ENCODE peak calls at places on chromosomes 6 and 20, in eight cellular contexts. One of them, this sample, is unnamed.
A peak's percentile ranks its signal among the peaks of the same experiment; 100 is the strongest.

GRCh38 chr6:21163110-21163837 is 430.3 kb upstream of the SOX4 start:
- DNase-seq in brain microvascular endothelial cell: peak; percentile 86
- DNase-seq in fibroblast of pulmonary artery: peak; percentile 48
- DNase-seq in activated effector memory CD4-positive, alpha-beta T cell treated with Interleukin-2 at 50 U/mL for 16 hours: no peak
- DNase-seq in activated CD4-positive, CD25-positive, alpha-beta regulatory T cell: no peak
- DNase-seq in stimulated activated CD8-positive, alpha-beta memory T cell treated with anti-CD3 and anti-CD28 coated beads, Interleukin-7, amount 100 ng/mL, for 1 hour: no peak
- DNase-seq in stimulated activated CD4-positive, alpha-beta T cell treated with anti-CD3 and anti-CD28 coated beads, Interleukin-1b, Interleukin-23, amount 100 ng/mL, for 24 hours: no peak
- DNase-seq in immature natural killer cell: no peak
- DNase-seq in this sample: peak; percentile 56

GRCh38 chr20:51871943-51872342 is 69.6 kb upstream of the SALL4 start:
- DNase-seq in brain microvascular endothelial cell: no peak
- DNase-seq in fibroblast of pulmonary artery: no peak
- DNase-seq in activated effector memory CD4-positive, alpha-beta T cell treated with Interleukin-2 at 50 U/mL for 16 hours: no peak
- DNase-seq in activated CD4-positive, CD25-positive, alpha-beta regulatory T cell: no peak
- DNase-seq in stimulated activated CD8-positive, alpha-beta memory T cell treated with anti-CD3 and anti-CD28 coated beads, Interleukin-7, amount 100 ng/mL, for 1 hour: no peak
- DNase-seq in stimulated activated CD4-positive, alpha-beta T cell treated with anti-CD3 and anti-CD28 coated beads, Interleukin-1b, Interleukin-23, amount 100 ng/mL, for 24 hours: no peak
- DNase-seq in immature natural killer cell: no peak
- DNase-seq in this sample: no peak

GRCh38 chr20:47316776-47317126 is 39.7 kb downstream of the ZMYND8 start:
- DNase-seq in brain microvascular endothelial cell: no peak
- DNase-seq in fibroblast of pulmonary artery: no peak
- DNase-seq in activated effector memory CD4-positive, alpha-beta T cell treated with Interleukin-2 at 50 U/mL for 16 hours: no peak
- DNase-seq in activated CD4-positive, CD25-positive, alpha-beta regulatory T cell: no peak
- DNase-seq in stimulated activated CD8-positive, alpha-beta memory T cell treated with anti-CD3 and anti-CD28 coated beads, Interleukin-7, amount 100 ng/mL, for 1 hour: no peak
- DNase-seq in stimulated activated CD4-positive, alpha-beta T cell treated with anti-CD3 and anti-CD28 coated beads, Interleukin-1b, Interleukin-23, amount 100 ng/mL, for 24 hours: no peak
- DNase-seq in immature natural killer cell: no peak
- DNase-seq in this sample: no peak

GRCh38 chr6:34561227-34561530 is 5.0 kb upstream of the SPDEF start:
- DNase-seq in brain microvascular endothelial cell: no peak
- DNase-seq in fibroblast of pulmonary artery: no peak
- DNase-seq in activated effector memory CD4-positive, alpha-beta T cell treated with Interleukin-2 at 50 U/mL for 16 hours: no peak
- DNase-seq in activated CD4-positive, CD25-positive, alpha-beta regulatory T cell: no peak
- DNase-seq in stimulated activated CD8-positive, alpha-beta memory T cell treated with anti-CD3 and anti-CD28 coated beads, Interleukin-7, amount 100 ng/mL, for 1 hour: no peak
- DNase-seq in stimulated activated CD4-positive, alpha-beta T cell treated with anti-CD3 and anti-CD28 coated beads, Interleukin-1b, Interleukin-23, amount 100 ng/mL, for 24 hours: no peak
- DNase-seq in immature natural killer cell: no peak
- DNase-seq in this sample: no peak

GRCh38 chr20:35478804-35479472 is 23.5 kb downstream of the CEP250 start:
- DNase-seq in brain microvascular endothelial cell: peak; percentile 4
- DNase-seq in fibroblast of pulmonary artery: peak; percentile 11
- DNase-seq in activated effector memory CD4-positive, alpha-beta T cell treated with Interleukin-2 at 50 U/mL for 16 hours: no peak
- DNase-seq in activated CD4-positive, CD25-positive, alpha-beta regulatory T cell: no peak
- DNase-seq in stimulated activated CD8-positive, alpha-beta memory T cell treated with anti-CD3 and anti-CD28 coated beads, Interleukin-7, amount 100 ng/mL, for 1 hour: no peak
- DNase-seq in stimulated activated CD4-positive, alpha-beta T cell treated with anti-CD3 and anti-CD28 coated beads, Interleukin-1b, Interleukin-23, amount 100 ng/mL, for 24 hours: no peak
- DNase-seq in immature natural killer cell: no peak
- DNase-seq in this sample: no peak

GRCh38 chr20:373171-373890 is 7.2 kb upstream of the TRIB3 start:
- DNase-seq in brain microvascular endothelial cell: peak; percentile 89
- DNase-seq in fibroblast of pulmonary artery: peak; percentile 98
- DNase-seq in activated effector memory CD4-positive, alpha-beta T cell treated with Interleukin-2 at 50 U/mL for 16 hours: no peak
- DNase-seq in activated CD4-positive, CD25-positive, alpha-beta regulatory T cell: no peak
- DNase-seq in stimulated activated CD8-positive, alpha-beta memory T cell treated with anti-CD3 and anti-CD28 coated beads, Interleukin-7, amount 100 ng/mL, for 1 hour: no peak
- DNase-seq in stimulated activated CD4-positive, alpha-beta T cell treated with anti-CD3 and anti-CD28 coated beads, Interleukin-1b, Interleukin-23, amount 100 ng/mL, for 24 hours: no peak
- DNase-seq in immature natural killer cell: no peak
- DNase-seq in this sample: peak; percentile 79

GRCh38 chr6:100228437-100229424 is 234.7 kb upstream of the MCHR2 start:
- DNase-seq in brain microvascular endothelial cell: peak; percentile 77
- DNase-seq in fibroblast of pulmonary artery: peak; percentile 68
- DNase-seq in activated effector memory CD4-positive, alpha-beta T cell treated with Interleukin-2 at 50 U/mL for 16 hours: peak; percentile 2
- DNase-seq in activated CD4-positive, CD25-positive, alpha-beta regulatory T cell: no peak
- DNase-seq in stimulated activated CD8-positive, alpha-beta memory T cell treated with anti-CD3 and anti-CD28 coated beads, Interleukin-7, amount 100 ng/mL, for 1 hour: peak; percentile 0
- DNase-seq in stimulated activated CD4-positive, alpha-beta T cell treated with anti-CD3 and anti-CD28 coated beads, Interleukin-1b, Interleukin-23, amount 100 ng/mL, for 24 hours: peak; percentile 3
- DNase-seq in immature natural killer cell: peak; percentile 7
- DNase-seq in this sample: peak; percentile 62

GRCh38 chr20:52683761-52684160 is 288.4 kb upstream of the TSHZ2 start:
- DNase-seq in brain microvascular endothelial cell: no peak
- DNase-seq in fibroblast of pulmonary artery: no peak
- DNase-seq in activated effector memory CD4-positive, alpha-beta T cell treated with Interleukin-2 at 50 U/mL for 16 hours: no peak
- DNase-seq in activated CD4-positive, CD25-positive, alpha-beta regulatory T cell: no peak
- DNase-seq in stimulated activated CD8-positive, alpha-beta memory T cell treated with anti-CD3 and anti-CD28 coated beads, Interleukin-7, amount 100 ng/mL, for 1 hour: no peak
- DNase-seq in stimulated activated CD4-positive, alpha-beta T cell treated with anti-CD3 and anti-CD28 coated beads, Interleukin-1b, Interleukin-23, amount 100 ng/mL, for 24 hours: no peak
- DNase-seq in immature natural killer cell: no peak
- DNase-seq in this sample: no peak

GRCh38 chr6:97919046-97919445 is 636.0 kb upstream of the MMS22L start:
- DNase-seq in brain microvascular endothelial cell: no peak
- DNase-seq in fibroblast of pulmonary artery: no peak
- DNase-seq in activated effector memory CD4-positive, alpha-beta T cell treated with Interleukin-2 at 50 U/mL for 16 hours: no peak
- DNase-seq in activated CD4-positive, CD25-positive, alpha-beta regulatory T cell: no peak
- DNase-seq in stimulated activated CD8-positive, alpha-beta memory T cell treated with anti-CD3 and anti-CD28 coated beads, Interleukin-7, amount 100 ng/mL, for 1 hour: no peak
- DNase-seq in stimulated activated CD4-positive, alpha-beta T cell treated with anti-CD3 and anti-CD28 coated beads, Interleukin-1b, Interleukin-23, amount 100 ng/mL, for 24 hours: no peak
- DNase-seq in immature natural killer cell: no peak
- DNase-seq in this sample: no peak

This sample was measured in mammary epithelial cell.